ENCODE peak calls at places on chromosome 17, in six cellular contexts. One of them, this sample, is unnamed.

GRCh38 chr17:2323629-2324314 is 12.5 kb downstream of the TSR1 start:
- DNase-seq in K562: no peak
- DNase-seq in sigmoid colon: no peak
- DNase-seq in transverse colon: no peak
- DNase-seq in A549: no peak
- DNase-seq in upper lobe of left lung: no peak
- DNase-seq in this sample: no peak

GRCh38 chr17:48382989-48383388 is 47.0 kb downstream of the SKAP1 start:
- DNase-seq in upper lobe of left lung: no peak
- DNase-seq in K562: no peak
- DNase-seq in sigmoid colon: no peak
- DNase-seq in A549: no peak
- DNase-seq in transverse colon: no peak
- DNase-seq in this sample: no peak

GRCh38 chr17:603405-604193 is 111.0 kb downstream of the VPS53 start:
- DNase-seq in transverse colon: no peak
- DNase-seq in A549: no peak
- DNase-seq in K562: peak; percentile 27
- DNase-seq in sigmoid colon: no peak
- DNase-seq in upper lobe of left lung: no peak
- DNase-seq in this sample: no peak

GRCh38 chr17:45123930-45124796 is 8.2 kb downstream of the PLCD3 start:
- DNase-seq in A549: peak; percentile 95
- DNase-seq in transverse colon: peak; percentile 82
- DNase-seq in K562: peak; percentile 89
- DNase-seq in upper lobe of left lung: no peak
- DNase-seq in sigmoid colon: peak; percentile 84
- DNase-seq in this sample: no peak

GRCh38 chr17:59844884-59845594 is 47.7 kb downstream of the TUBD1 start:
- DNase-seq in sigmoid colon: peak; percentile 47
- DNase-seq in transverse colon: no peak
- DNase-seq in upper lobe of left lung: no peak
- DNase-seq in A549: no peak
- DNase-seq in K562: no peak
- DNase-seq in this sample: no peak

GRCh38 chr17:38898812-38899348 is 26.5 kb upstream of the LASP1NB start:
- DNase-seq in transverse colon: peak; percentile 72
- DNase-seq in A549: no peak
- DNase-seq in sigmoid colon: no peak
- DNase-seq in upper lobe of left lung: no peak
- DNase-seq in K562: peak; percentile 75
- DNase-seq in this sample: no peak

GRCh38 chr17:49565948-49566491 is 9.7 kb upstream of the NXPH3 start:
- DNase-seq in upper lobe of left lung: no peak
- DNase-seq in transverse colon: peak; percentile 70
- DNase-seq in sigmoid colon: peak; percentile 98
- DNase-seq in A549: no peak
- DNase-seq in K562: no peak
- DNase-seq in this sample: peak; percentile 92

GRCh38 chr17:1179112-1179634 is 608 bp downstream of the ABR start:
- DNase-seq in K562: no peak
- DNase-seq in A549: no peak
- DNase-seq in sigmoid colon: no peak
- DNase-seq in upper lobe of left lung: peak; percentile 91
- DNase-seq in transverse colon: no peak
- DNase-seq in this sample: no peak

GRCh38 chr17:77558846-77559626 is 399.5 kb upstream of the TNRC6C start:
- DNase-seq in sigmoid colon: no peak
- DNase-seq in K562: no peak
- DNase-seq in upper lobe of left lung: no peak
- DNase-seq in A549: no peak
- DNase-seq in transverse colon: no peak
- DNase-seq in this sample: no peak

GRCh38 chr17:75552847-75553552 is 27.5 kb downstream of the LLGL2 start:
- DNase-seq in sigmoid colon: no peak
- DNase-seq in transverse colon: no peak
- DNase-seq in A549: no peak
- DNase-seq in upper lobe of left lung: no peak
- DNase-seq in K562: no peak
- DNase-seq in this sample: no peak

GRCh38 chr17:14827394-14827793 is 437.7 kb downstream of the PMP22 start:
- DNase-seq in upper lobe of left lung: no peak
- DNase-seq in transverse colon: no peak
- DNase-seq in sigmoid colon: peak; percentile 64
- DNase-seq in K562: no peak
- DNase-seq in A549: no peak
- DNase-seq in this sample: no peak
- TF ChIP-seq POLR2A in upper lobe of left lung: no peak
- TF ChIP-seq POLR2A in transverse colon: no peak
- TF ChIP-seq POLR2A in sigmoid colon: no peak
- TF ChIP-seq POLR2A in K562: no peak
- TF ChIP-seq POLR2A in A549: no peak
- TF ChIP-seq POLR2A in this sample: no peak

DNA sequence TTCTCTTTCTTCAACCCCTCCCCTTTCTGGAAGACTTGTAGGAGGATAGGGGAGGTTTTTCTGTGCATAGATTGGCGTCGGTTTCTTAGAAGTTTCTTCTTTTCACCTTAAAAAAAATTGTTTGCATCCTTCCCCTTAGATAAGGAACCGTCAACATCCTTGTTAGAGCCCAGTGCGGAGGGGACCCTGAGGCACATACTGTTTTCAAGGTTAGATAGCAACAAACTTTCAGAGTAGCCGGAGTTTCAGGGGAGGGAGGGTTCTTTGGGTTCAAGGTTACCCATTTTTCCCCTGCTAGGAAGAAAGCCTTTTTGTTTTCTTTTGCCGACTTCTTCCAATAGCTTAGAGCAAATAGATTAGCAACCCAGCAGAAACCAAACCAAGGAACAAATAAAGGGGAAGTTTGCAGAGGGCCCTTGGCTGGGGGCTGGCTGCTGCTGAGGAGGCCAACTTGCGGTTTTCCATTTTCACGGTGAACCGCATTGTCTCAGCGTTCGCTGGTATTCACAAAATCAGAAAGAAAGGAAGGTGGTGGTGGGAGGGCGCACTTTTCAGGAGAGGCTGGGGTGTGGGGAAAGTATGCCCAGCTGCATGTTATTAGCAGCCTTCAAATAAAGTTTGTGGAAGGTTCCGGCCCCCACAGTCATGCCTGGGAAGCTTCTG is 28.8 kb downstream of the MSI2 start:
- DNase-seq in transverse colon: peak; percentile 30
- DNase-seq in upper lobe of left lung: no peak
- DNase-seq in K562: peak; percentile 72
- DNase-seq in A549: no peak
- DNase-seq in sigmoid colon: no peak
- DNase-seq in this sample: no peak
- TF ChIP-seq EP300 in transverse colon: no peak
- TF ChIP-seq EP300 in upper lobe of left lung: no peak
- TF ChIP-seq EP300 in K562: peak; percentile 64
- TF ChIP-seq EP300 in A549: no peak
- TF ChIP-seq EP300 in sigmoid colon: no peak
- TF ChIP-seq EP300 in this sample: no peak

DNA sequence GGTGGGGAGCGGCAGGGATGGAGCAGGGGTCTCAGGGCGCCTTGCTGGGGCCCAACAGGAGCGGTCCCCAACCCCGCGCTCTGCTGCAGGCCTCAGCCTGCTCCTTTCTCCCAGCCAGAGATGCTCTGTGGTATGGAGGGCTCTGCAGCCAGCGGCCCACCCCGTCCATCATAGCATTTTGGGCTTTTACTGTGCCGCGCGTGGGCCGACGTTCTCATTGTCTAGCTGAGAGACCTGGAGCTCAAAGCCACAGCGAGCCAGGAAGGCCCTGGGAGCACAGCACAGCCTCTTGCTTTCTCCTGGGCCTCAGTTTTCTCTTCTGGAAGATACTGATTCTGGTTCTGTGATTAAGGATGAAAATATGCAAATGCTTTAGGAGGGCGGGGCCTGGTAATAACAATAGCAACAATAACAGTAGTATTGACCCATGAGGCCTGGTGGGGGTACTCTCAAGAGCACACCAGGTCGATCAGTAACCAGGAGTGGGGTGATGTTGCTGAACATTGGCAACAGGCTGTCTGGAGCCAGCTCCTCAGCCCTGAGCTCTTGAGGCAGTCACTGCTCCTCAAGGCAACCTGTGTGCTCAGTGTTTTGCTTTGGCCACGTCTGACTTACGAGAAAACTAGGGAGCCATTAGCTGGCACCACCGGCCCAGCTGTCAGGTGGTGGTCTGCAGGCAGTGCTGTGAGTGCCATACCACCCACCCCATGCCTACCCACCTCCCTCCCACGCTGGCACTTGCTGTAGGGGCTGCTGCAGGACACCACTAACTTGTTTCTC is 1.1 kb upstream of the RASD1 start:
- DNase-seq in sigmoid colon: no peak
- DNase-seq in K562: no peak
- DNase-seq in upper lobe of left lung: no peak
- DNase-seq in A549: no peak
- DNase-seq in transverse colon: no peak
- DNase-seq in this sample: no peak
- TF ChIP-seq CTCF in sigmoid colon: no peak
- TF ChIP-seq CTCF in K562: no peak
- TF ChIP-seq CTCF in upper lobe of left lung: no peak
- TF ChIP-seq CTCF in A549: no peak
- TF ChIP-seq CTCF in transverse colon: no peak
- TF ChIP-seq CTCF in this sample: no peak

GRCh38 chr17:16583781-16584180 is 14.8 kb upstream of the ZNF287 start:
- DNase-seq in upper lobe of left lung: no peak
- DNase-seq in A549: no peak
- DNase-seq in sigmoid colon: no peak
- DNase-seq in K562: no peak
- DNase-seq in transverse colon: no peak
- DNase-seq in this sample: no peak

GRCh38 chr17:16593356-16594102 is 24.5 kb upstream of the ZNF287 start:
- DNase-seq in K562: no peak
- DNase-seq in A549: no peak
- DNase-seq in upper lobe of left lung: no peak
- DNase-seq in transverse colon: no peak
- DNase-seq in sigmoid colon: no peak
- DNase-seq in this sample: no peak

GRCh38 chr17:16585796-16586195 is 16.8 kb upstream of the ZNF287 start:
- DNase-seq in transverse colon: no peak
- DNase-seq in K562: no peak
- DNase-seq in A549: no peak
- DNase-seq in sigmoid colon: no peak
- DNase-seq in upper lobe of left lung: no peak
- DNase-seq in this sample: no peak

GRCh38 chr17:16584273-16584995 is 15.4 kb upstream of the ZNF287 start:
- DNase-seq in K562: peak; percentile 78
- DNase-seq in transverse colon: peak; percentile 94
- DNase-seq in sigmoid colon: peak; percentile 98
- DNase-seq in upper lobe of left lung: peak; percentile 95
- DNase-seq in A549: peak; percentile 97
- DNase-seq in this sample: peak; percentile 90

DNA sequence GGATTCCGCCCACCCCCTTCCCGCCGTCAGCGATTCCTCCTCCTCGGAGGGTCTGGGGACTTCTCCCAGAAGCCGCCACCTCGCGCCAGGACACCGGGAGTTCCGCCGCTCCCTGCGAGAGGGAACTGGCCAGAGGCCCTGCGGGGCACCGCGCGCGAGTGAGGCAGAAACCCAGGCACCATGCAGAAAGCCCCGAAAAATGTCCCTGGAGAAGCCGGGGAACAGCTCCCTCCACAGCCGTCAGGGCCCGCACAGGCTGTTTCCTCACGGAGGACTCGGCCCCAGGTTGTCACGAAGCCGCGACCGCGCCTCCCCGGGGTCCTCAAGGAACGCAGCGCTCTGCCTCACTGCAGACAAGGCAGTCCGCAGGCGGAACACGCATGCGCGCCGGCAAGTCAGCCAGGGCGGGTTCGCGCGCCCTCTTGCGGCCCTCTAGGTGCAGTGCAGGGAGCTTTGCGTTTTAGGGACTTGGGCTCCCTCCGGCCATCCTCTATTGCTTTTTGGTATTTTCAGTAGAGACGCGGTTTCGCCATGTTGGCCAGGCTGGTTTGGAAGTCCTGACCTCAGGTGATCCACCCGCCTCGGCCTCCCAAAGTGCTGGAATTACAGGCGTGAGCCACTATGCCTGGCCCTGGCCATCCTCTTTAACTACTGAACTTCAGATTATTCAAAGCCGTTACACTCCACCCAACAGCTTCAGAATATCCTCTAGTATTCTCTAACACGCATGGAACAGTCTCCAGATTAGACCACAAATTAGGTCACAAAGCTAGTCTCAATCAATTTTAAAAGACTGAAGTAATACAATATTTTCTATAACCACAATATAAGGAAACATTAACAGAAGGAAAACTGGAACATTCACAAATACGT is 20.3 kb upstream of the ZNF287 start:
- DNase-seq in transverse colon: peak; percentile 91
- DNase-seq in A549: peak; percentile 92
- DNase-seq in sigmoid colon: peak; percentile 94
- DNase-seq in K562: peak; percentile 88
- DNase-seq in upper lobe of left lung: peak; percentile 98
- DNase-seq in this sample: peak; percentile 91
- TF ChIP-seq POLR2A in transverse colon: no peak
- TF ChIP-seq POLR2A in A549: peak; percentile 68
- TF ChIP-seq POLR2A in sigmoid colon: no peak
- TF ChIP-seq POLR2A in K562: no peak
- TF ChIP-seq POLR2A in upper lobe of left lung: no peak
- TF ChIP-seq POLR2A in this sample: no peak

GRCh38 chr17:82005701-82006348 is 16.9 kb downstream of the CENPX start:
- DNase-seq in upper lobe of left lung: peak; percentile 71
- DNase-seq in sigmoid colon: no peak
- DNase-seq in transverse colon: no peak
- DNase-seq in A549: no peak
- DNase-seq in K562: no peak
- DNase-seq in this sample: no peak
- TF ChIP-seq EP300 in upper lobe of left lung: no peak
- TF ChIP-seq EP300 in sigmoid colon: no peak
- TF ChIP-seq EP300 in transverse colon: no peak
- TF ChIP-seq EP300 in A549: no peak
- TF ChIP-seq EP300 in K562: no peak
- TF ChIP-seq EP300 in this sample: no peak

DNA sequence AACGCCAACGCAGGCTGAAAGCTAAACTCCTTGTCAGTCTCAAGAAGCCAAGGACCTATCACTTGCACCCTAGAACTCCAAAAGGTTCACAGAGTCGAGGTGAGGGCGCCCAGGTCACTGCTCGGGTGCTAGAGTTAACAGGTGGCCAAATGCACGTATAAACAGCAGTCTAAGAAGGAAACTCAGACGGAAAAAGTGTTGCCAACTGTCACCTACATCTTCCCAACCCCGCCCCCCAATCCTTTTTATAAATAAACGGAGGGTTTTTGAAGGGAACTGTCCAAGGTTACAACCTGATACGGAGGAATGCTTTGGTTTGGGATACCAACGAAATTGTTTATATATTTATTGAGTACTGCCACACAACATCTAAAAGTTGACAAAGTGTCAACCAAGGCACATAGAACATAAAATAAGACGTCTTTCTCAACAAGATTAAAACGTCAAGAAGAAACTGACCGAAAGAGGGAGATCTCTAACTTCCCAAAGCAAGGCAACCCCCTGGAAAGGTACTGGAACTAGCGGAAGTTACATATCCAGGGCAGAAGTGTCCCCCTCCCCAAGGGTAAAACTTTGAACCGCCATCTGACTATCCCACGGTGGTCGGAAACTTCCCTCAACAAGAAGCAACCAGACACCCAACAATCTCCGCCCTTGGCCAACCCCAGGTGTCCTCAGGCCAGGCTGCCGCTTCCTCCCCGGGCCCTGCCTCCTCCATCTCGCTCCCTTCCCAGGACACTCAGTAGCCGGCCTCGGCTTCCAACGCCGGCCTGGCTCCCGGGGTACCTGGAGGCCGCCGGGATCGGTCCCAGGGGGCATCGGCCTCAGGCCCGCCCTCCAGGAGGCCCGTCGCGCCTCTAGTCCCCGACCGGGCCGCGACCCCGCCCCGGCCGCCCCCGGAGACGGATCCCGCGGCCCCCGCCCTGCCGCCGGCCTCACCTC is 982 bp downstream of the SPAG9 start:
- DNase-seq in K562: peak; percentile 27
- DNase-seq in upper lobe of left lung: peak; percentile 90
- DNase-seq in A549: peak; percentile 50
- DNase-seq in sigmoid colon: peak; percentile 81
- DNase-seq in transverse colon: peak; percentile 54
- DNase-seq in this sample: peak; percentile 27
- TF ChIP-seq CTCF in K562: peak; percentile 40
- TF ChIP-seq CTCF in upper lobe of left lung: no peak
- TF ChIP-seq CTCF in A549: peak; percentile 62
- TF ChIP-seq CTCF in sigmoid colon: no peak
- TF ChIP-seq CTCF in transverse colon: no peak
- TF ChIP-seq CTCF in this sample: peak; percentile 56

This sample was measured in tibial nerve.